ENCODE peak calls at places on chromosomes 12 and 14, in six cellular contexts. B is GM12891, L is HepG2, M is H1, C is GM12878, U is K562. X is an unnamed sample.

GRCh38 chr12:38736821-38737220 is 168.6 kb downstream of the CPNE8 start:
- DNase-seq in M (no peak), B (no peak), U (no peak), L (no peak), C (no peak), X (no peak)

GRCh38 chr14:87184180-87184579 is 808.8 kb downstream of the GALC start:
- DNase-seq in B (no peak), U (no peak), C (no peak), M (no peak), L (no peak), X (no peak)

GRCh38 chr14:26905219-26905618 is 307.4 kb upstream of the NOVA1 start:
- DNase-seq in U (no peak), C (no peak), L (no peak), M (no peak), B (no peak), X (no peak)

GRCh38 chr14:102029956-102030355 is 56.9 kb downstream of the HSP90AA1 start:
- DNase-seq in B (no peak), U (no peak), M (no peak), C (no peak), L (peak; percentile 22), X (no peak)

GRCh38 chr12:110199360-110200123 is 75.4 kb downstream of the IFT81 start:
- DNase-seq in U (no peak), B (no peak), L (peak; percentile 88), C (peak; percentile 20), M (peak; percentile 7), X (no peak)

GRCh38 chr12:118164798-118165486 is 29.0 kb downstream of the PEBP1 start:
- DNase-seq in B (no peak), L (peak; percentile 10), M (no peak), U (no peak), C (no peak), X (no peak)

GRCh38 chr14:104080557-104081492 is 4.7 kb upstream of the ASPG start:
- DNase-seq in U (no peak), C (no peak), L (no peak), M (no peak), B (no peak), X (peak; percentile 11)

GRCh38 chr14:34665785-34666425 is 36.0 kb upstream of the SNX6 start:
- DNase-seq in M (no peak), L (no peak), B (no peak), C (no peak), U (no peak), X (no peak)

GRCh38 chr14:94407906-94408305 is 19.5 kb upstream of the SERPINA1 start:
- DNase-seq in U (no peak), B (no peak), L (no peak), M (no peak), C (no peak), X (no peak)

DNA sequence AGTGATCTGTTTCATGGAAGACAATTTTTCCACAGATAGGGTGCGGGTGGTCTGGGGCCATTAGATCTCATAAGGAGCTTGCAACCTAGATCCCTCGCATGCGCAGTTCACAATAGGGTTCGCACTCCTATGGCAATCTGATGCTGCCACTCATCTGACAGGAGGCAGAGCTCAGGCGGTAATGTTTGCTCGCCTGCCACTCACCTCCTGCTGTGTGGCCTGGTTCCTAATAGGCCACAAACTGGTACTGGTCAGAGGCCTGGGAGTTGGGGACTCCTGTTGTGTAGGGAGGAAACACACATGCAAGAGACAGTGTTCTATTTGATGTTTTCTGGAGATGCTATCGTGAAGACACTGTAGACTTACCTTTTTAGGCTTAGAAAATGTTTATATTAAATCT is 77.0 kb upstream of the FGD4 start:
- DNase-seq in B (no peak), C (no peak), M (no peak), U (no peak), L (no peak), X (no peak)
- TF ChIP-seq POLR2AphosphoS5 in B (no peak), C (no peak), M (no peak), U (no peak), L (no peak), X (no peak)

GRCh38 chr12:116099664-116100432 is 177.6 kb downstream of the MED13L start:
- DNase-seq in U (no peak), B (no peak), L (no peak), C (no peak), M (no peak), X (no peak)

GRCh38 chr12:116106870-116107269 is 170.6 kb downstream of the MED13L start:
- DNase-seq in U (no peak), M (no peak), L (no peak), B (no peak), C (no peak), X (no peak)

GRCh38 chr12:116104167-116104750 is 173.2 kb downstream of the MED13L start:
- DNase-seq in M (no peak), U (no peak), L (no peak), C (no peak), B (no peak), X (no peak)

GRCh38 chr12:116096874-116097273 is 180.6 kb downstream of the MED13L start:
- DNase-seq in U (no peak), C (no peak), M (no peak), B (no peak), L (no peak), X (no peak)

GRCh38 chr12:116102019-116102418 is 175.5 kb downstream of the MED13L start:
- DNase-seq in C (no peak), M (no peak), U (no peak), B (no peak), L (no peak), X (no peak)
- TF ChIP-seq POLR2A in C (no peak), M (no peak), U (no peak), B (no peak), L (no peak), X (no peak)

DNA sequence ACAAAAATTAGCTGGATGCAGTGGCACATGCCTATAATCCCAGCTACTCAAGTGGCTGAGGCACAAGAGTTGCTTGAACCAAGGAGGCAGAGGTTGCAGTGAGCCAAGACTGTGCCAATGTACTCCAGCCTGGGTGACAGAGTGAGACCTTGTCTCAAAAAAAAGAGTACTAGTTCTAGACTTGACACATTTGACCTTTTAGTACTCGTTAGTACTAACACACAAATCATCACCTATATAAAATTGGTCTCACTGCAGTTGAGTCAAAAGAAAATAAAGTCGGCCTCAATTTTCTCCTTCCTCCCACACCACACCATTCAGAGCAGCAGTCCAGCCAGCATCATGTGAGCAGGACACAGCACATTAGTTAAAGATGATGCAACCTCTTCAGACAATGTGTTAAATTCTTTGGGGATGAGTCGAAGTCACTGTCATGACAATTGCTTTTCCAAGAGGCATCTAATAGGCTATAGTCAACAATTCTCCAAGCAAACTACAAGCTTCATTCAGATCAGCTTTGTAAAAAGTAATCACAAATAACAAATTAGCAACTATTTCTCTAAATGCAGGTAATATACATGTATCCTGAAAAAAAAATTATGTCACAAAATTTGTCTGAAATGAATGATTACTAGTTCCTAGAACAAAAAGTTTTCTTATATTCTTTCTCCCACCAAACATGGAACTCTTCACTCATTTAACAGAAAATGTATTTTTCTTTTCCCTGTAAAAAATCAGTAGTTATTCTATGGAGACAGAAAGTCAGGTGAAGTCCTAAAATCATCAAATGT is 55.6 kb downstream of the CLIP1 start:
- DNase-seq in B (no peak), L (peak; percentile 84), U (peak; percentile 22), C (no peak), M (peak; percentile 19), X (no peak)
- TF ChIP-seq TAF1 in B (no peak), L (no peak), U (no peak), C (no peak), M (peak; percentile 20), X (no peak)

GRCh38 chr12:25387136-25388050 is 136.7 kb upstream of the KRAS start:
- DNase-seq in M (no peak), U (peak; percentile 52), C (no peak), B (peak; percentile 37), L (peak; percentile 77), X (no peak)
- TF ChIP-seq POLR2AphosphoS5 in M (no peak), U (no peak), C (no peak), B (no peak), L (no peak), X (no peak)

DNA sequence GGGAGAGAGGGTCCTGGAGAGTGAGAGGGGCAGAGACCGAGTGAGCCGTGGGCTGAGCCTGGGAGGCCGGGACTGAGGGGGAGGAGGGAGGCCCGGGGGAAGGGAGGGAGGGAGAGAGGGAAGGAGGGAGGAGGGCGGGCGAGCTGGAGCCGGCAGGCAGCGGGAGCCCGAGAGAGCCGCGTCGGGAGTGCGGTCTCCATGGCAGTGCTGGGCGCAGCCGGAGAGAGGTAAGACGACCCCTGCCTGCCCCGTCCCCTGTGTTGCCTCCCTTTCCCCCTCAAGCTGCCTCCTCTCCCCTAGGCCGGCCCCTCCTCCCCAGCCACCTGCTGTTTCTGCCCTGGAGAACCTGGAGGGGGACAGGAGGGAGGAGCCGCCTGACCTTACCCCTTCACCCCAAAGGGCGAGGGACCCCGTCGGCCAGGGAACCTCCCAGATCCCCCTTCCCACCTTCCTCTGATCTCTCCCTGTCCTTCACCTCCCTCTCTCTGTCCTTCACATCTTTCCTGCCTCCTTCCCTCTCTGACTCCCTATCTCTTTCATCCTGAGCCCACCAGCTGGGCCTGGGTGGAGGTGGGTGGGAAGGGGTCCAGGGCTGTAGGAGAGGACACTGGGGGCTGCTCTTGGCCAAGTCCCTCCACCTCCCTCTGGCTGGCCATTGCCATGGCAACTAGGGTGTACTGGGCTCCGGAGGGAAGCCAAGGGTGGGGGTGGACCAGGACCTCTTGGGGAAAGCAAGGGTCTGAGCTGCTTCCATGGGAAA is at the start of gene GPR162:
- DNase-seq in B (no peak), L (no peak), C (no peak), U (peak; percentile 79), M (no peak), X (peak; percentile 10)
- TF ChIP-seq POLR2A in B (no peak), L (no peak), C (no peak), U (no peak), M (no peak), X (no peak)

X was measured in GM12892.